ENCODE peak calls at places on chromosome 3, in five cellular contexts. B, Z, C, Y and S are unnamed samples.

GRCh38 chr3:132134611-132135010 is 99.8 kb upstream of the CPNE4 start:
- DNase-seq in B (no peak), Y (no peak), Z (peak; percentile 29), C (no peak), S (peak; percentile 95)

GRCh38 chr3:78988324-78988723 is 779.5 kb downstream of the ROBO1 start:
- DNase-seq in Y (no peak), Z (no peak), B (no peak), C (no peak), S (peak; percentile 51)

GRCh38 chr3:138456961-138457862 is 22.8 kb downstream of the ESYT3 start:
- DNase-seq in Y (peak; percentile 15), B (no peak), C (no peak), Z (no peak), S (no peak)

GRCh38 chr3:150222646-150223045 is 185.5 kb upstream of the TSC22D2 start:
- DNase-seq in B (no peak), Z (no peak), C (no peak), Y (no peak), S (no peak)

GRCh38 chr3:45554001-45554691 is 40.4 kb upstream of the LIMD1 start:
- DNase-seq in Y (no peak), B (no peak), Z (peak; percentile 50), C (no peak), S (peak; percentile 73)

GRCh38 chr3:12353796-12354505 is 65.1 kb downstream of the PPARG start:
- DNase-seq in Y (no peak), C (no peak), B (no peak), Z (peak; percentile 56), S (peak; percentile 69)

GRCh38 chr3:115760722-115761121 is 137.4 kb downstream of the GAP43 start:
- DNase-seq in Z (no peak), Y (no peak), B (no peak), C (no peak), S (no peak)

GRCh38 chr3:124676236-124676635 is 54.0 kb upstream of the UMPS start:
- DNase-seq in Y (no peak), B (no peak), Z (no peak), C (no peak), S (peak; percentile 65)

GRCh38 chr3:5784656-5785055 is 597.1 kb downstream of the EDEM1 start:
- DNase-seq in C (no peak), Y (no peak), B (no peak), Z (no peak), S (no peak)

GRCh38 chr3:27221264-27221932 is 147.8 kb downstream of the NEK10 start:
- DNase-seq in B (no peak), C (no peak), Y (no peak), Z (no peak), S (no peak)

GRCh38 chr3:27220166-27220565 is 149.0 kb downstream of the NEK10 start:
- DNase-seq in Z (no peak), C (no peak), Y (no peak), B (no peak), S (no peak)

GRCh38 chr3:27228805-27229204 is 140.4 kb downstream of the NEK10 start:
- DNase-seq in B (peak; percentile 45), C (no peak), Z (no peak), Y (peak; percentile 76), S (no peak)

GRCh38 chr3:27219127-27219860 is 149.9 kb downstream of the NEK10 start:
- DNase-seq in Y (no peak), Z (no peak), B (no peak), C (no peak), S (no peak)

DNA sequence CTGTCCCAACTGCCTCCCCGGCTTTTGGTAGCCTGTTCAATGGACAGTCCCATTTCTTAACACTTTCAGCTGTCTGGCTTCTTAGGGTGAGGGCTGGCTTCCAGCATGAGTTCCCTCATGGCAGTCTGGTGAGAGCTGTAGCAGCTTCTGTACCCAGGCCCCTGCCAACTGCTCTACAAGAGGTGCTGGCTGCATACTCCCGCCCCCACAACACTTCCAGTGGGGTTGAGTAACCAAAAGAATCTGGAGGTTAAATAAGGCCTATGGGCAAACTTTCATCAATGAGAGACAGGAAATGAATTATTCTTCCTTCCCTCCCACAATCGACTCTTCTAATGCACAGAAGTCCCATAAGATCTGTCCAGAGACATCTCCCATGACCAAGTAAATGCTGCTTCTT is 145.0 kb downstream of the NEK10 start:
- DNase-seq in Y (no peak), C (no peak), B (no peak), Z (no peak), S (no peak)
- H3K4me2 ChIP-seq in Y (no peak overlapping the region), C (no peak overlapping the region), B (peak overlapping the region; percentile 18), Z (no peak overlapping the region), S (no peak overlapping the region)

DNA sequence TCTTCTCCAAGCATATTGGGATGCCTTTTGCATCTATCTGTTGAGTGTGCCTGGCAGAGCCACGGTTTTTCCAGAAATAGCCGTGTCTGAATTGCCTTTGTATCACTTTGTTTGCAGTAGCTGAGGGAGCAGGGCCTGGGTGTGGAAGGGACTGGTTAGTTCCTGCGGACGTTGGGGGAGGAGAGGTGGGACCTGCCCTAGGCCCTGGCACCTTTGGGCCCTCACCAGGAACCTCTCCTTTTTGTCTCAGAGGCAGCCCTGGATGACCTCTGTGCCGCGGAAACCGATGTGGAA is 18.6 kb downstream of the ATRIP start:
- DNase-seq in Z (no peak), C (no peak), B (no peak), Y (no peak), S (no peak)
- H2AFZ ChIP-seq in Z (no peak overlapping the region), C (peak overlapping the region; percentile 70), B (no peak overlapping the region), Y (no peak overlapping the region), S (peak overlapping the region; percentile 10)

DNA sequence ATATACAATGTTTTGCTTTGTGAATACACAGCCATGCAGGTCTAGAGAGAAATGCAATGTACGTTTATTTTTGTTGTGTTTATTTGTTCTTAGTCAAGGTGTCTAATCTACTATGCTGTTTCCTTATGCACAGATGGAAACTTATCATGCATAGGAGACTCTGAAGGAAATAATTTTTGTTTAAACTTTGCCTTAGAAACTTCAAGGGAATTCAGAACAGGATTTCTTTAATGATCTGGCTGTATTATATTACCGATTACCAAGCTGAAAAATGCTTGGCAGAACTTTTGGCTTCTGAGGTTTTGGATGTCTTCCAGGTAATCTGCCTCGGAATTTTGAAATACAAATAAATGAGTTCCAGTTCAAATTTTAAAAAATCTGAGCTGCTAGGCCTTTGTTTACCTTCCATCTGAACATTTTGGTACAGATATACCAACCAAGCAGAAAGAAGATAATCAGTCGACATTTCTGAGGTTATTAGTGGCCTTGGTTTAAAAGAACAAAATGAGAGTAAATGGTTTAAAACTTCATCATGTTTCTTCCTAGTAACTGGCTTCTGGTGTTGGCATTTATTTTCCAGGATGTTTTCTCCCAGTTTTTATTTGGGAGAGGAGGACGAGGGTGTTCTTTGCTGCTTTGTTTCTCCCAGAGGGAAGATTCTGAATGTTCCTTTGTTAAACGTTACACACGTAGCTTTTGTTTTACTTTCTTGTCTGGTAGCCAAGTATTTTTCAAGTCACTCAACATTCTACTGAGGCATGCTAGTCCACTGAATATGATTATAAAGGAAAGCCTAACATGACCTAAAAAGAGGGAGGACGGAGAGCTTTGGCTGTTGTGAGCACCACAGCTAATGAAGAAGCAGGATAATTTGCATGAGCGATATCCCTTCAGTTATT is 421.8 kb upstream of the TBL1XR1 start:
- DNase-seq in Y (no peak), Z (no peak), C (no peak), B (no peak), S (peak; percentile 86)
- H3K4me2 ChIP-seq in Y (no peak overlapping the region), Z (no peak overlapping the region), C (no peak overlapping the region), B (no peak overlapping the region), S (no peak overlapping the region)

GRCh38 chr3:189305412-189305811 is 133.6 kb downstream of the TPRG1 start:
- DNase-seq in B (no peak), Z (no peak), C (no peak), Y (no peak), S (peak; percentile 13)
- H2AFZ ChIP-seq in B (no peak overlapping the region), Z (no peak overlapping the region), C (no peak overlapping the region), Y (no peak overlapping the region), S (no peak overlapping the region)

DNA sequence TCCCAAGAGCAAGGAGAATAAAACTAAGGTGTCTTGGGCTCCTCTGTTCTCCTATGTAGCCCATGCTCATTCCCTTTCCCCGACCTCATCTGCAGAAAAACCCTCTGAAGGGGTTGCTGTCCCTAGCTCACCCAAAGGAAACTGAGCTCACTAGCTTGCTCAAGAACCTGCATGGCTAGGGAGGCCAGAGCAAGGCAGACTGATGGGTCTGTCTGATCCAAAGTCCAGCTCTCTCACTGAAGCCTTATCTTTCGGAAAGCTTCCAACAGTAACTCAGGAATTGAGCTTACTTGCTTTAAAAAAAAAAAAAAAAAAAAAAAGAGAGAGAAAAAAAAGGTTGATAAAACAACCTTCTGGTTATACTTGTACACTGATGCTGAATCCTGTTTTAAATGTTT is 141.4 kb upstream of the TOPAZ1 start:
- DNase-seq in Z (no peak), C (no peak), Y (no peak), B (no peak), S (no peak)
- H3K4me2 ChIP-seq in Z (no peak overlapping the region), C (no peak overlapping the region), Y (no peak overlapping the region), B (no peak overlapping the region), S (no peak overlapping the region)

DNA sequence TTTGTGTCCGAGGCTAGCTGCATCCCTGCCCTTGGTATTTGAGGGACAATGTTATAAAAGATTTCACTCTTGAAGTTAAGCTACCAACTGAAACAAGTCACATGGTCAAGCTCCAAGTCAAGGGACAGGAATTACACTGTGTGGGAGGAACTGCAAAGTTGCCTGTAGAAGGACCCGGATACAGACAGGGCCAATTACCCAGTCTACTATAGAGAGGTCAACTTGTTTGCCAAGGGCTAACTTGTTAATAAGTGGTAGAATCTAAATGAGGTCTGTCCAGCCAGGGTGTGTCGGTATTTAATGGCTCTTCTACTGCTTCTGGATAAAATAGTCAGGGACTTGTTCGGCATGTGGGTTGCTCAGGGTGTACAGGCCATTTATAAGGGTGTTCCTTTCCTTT is 55.7 kb downstream of the PTPRG start:
- DNase-seq in Z (no peak), Y (no peak), C (no peak), B (no peak), S (peak; percentile 51)
- H2AFZ ChIP-seq in Z (no peak overlapping the region), Y (no peak overlapping the region), C (no peak overlapping the region), B (no peak overlapping the region), S (no peak overlapping the region)

DNA sequence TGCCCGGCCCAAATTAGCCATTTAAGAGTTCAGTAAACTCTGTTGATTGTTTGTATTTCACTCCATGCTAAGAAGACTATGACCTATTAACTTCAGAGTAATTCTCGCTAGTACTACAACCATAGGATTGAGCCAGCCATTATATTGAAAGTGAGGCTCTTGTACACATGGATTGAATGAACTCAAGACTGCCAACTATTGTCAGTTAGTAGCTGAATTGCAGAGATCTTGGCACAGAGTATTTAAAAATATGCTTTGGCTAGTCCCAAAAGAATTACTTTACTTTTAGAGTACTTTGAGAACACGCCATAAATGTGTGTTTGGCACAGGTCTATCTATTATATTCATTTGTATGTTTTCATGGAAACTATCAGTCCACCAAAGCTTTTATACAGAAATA is 226.7 kb upstream of the DCBLD2 start:
- DNase-seq in B (no peak), Y (no peak), C (no peak), Z (no peak), S (peak; percentile 33)
- H3K4me2 ChIP-seq in B (peak overlapping the region; percentile 56), Y (no peak overlapping the region), C (no peak overlapping the region), Z (no peak overlapping the region), S (no peak overlapping the region)